ENCODE peak calls at places on chromosome 22, in four cellular contexts. One of them, this sample, is unnamed.

GRCh38 chr22:30217698-30218565 is 28.6 kb downstream of the LIF start:
- DNase-seq in NCI-H748 treated with DMSO at 0.1 percent for 48 hours: no peak
- DNase-seq in naive thymus-derived CD4-positive, alpha-beta T cell: no peak
- DNase-seq in stimulated activated CD4-positive, alpha-beta T cell treated with anti-CD3 and anti-CD28 coated beads, Interleukin-1b, Interleukin-23, amount 100 ng/mL, for 4 hours: no peak
- DNase-seq in this sample: no peak

GRCh38 chr22:20571531-20572007 is 64.2 kb downstream of the MED15 start:
- DNase-seq in NCI-H748 treated with DMSO at 0.1 percent for 48 hours: no peak
- DNase-seq in naive thymus-derived CD4-positive, alpha-beta T cell: no peak
- DNase-seq in stimulated activated CD4-positive, alpha-beta T cell treated with anti-CD3 and anti-CD28 coated beads, Interleukin-1b, Interleukin-23, amount 100 ng/mL, for 4 hours: peak; percentile 42
- DNase-seq in this sample: peak; percentile 21

GRCh38 chr22:23894710-23895598 is 771 bp downstream of the MIF start:
- DNase-seq in NCI-H748 treated with DMSO at 0.1 percent for 48 hours: peak; percentile 9
- DNase-seq in naive thymus-derived CD4-positive, alpha-beta T cell: peak; percentile 45
- DNase-seq in stimulated activated CD4-positive, alpha-beta T cell treated with anti-CD3 and anti-CD28 coated beads, Interleukin-1b, Interleukin-23, amount 100 ng/mL, for 4 hours: peak; percentile 48
- DNase-seq in this sample: peak; percentile 76

GRCh38 chr22:27801197-27801615 is 350 bp downstream of the MN1 start:
- DNase-seq in NCI-H748 treated with DMSO at 0.1 percent for 48 hours: no peak
- DNase-seq in naive thymus-derived CD4-positive, alpha-beta T cell: peak; percentile 42
- DNase-seq in stimulated activated CD4-positive, alpha-beta T cell treated with anti-CD3 and anti-CD28 coated beads, Interleukin-1b, Interleukin-23, amount 100 ng/mL, for 4 hours: peak; percentile 3
- DNase-seq in this sample: peak; percentile 10

GRCh38 chr22:43186272-43187170 is at the start of gene TTLL12:
- DNase-seq in NCI-H748 treated with DMSO at 0.1 percent for 48 hours: no peak
- DNase-seq in naive thymus-derived CD4-positive, alpha-beta T cell: peak; percentile 62
- DNase-seq in stimulated activated CD4-positive, alpha-beta T cell treated with anti-CD3 and anti-CD28 coated beads, Interleukin-1b, Interleukin-23, amount 100 ng/mL, for 4 hours: peak; percentile 43
- DNase-seq in this sample: no peak

GRCh38 chr22:27454807-27455450 is 346.6 kb downstream of the MN1 start:
- DNase-seq in NCI-H748 treated with DMSO at 0.1 percent for 48 hours: no peak
- DNase-seq in naive thymus-derived CD4-positive, alpha-beta T cell: no peak
- DNase-seq in stimulated activated CD4-positive, alpha-beta T cell treated with anti-CD3 and anti-CD28 coated beads, Interleukin-1b, Interleukin-23, amount 100 ng/mL, for 4 hours: no peak
- DNase-seq in this sample: no peak

GRCh38 chr22:37519268-37520195 is at the start of gene CARD10:
- DNase-seq in NCI-H748 treated with DMSO at 0.1 percent for 48 hours: no peak
- DNase-seq in naive thymus-derived CD4-positive, alpha-beta T cell: no peak
- DNase-seq in stimulated activated CD4-positive, alpha-beta T cell treated with anti-CD3 and anti-CD28 coated beads, Interleukin-1b, Interleukin-23, amount 100 ng/mL, for 4 hours: no peak
- DNase-seq in this sample: no peak

GRCh38 chr22:40183029-40183581 is 5.4 kb downstream of the TNRC6B start:
- DNase-seq in NCI-H748 treated with DMSO at 0.1 percent for 48 hours: no peak
- DNase-seq in naive thymus-derived CD4-positive, alpha-beta T cell: peak; percentile 32
- DNase-seq in stimulated activated CD4-positive, alpha-beta T cell treated with anti-CD3 and anti-CD28 coated beads, Interleukin-1b, Interleukin-23, amount 100 ng/mL, for 4 hours: no peak
- DNase-seq in this sample: no peak

GRCh38 chr22:30422481-30423295 is 2.9 kb upstream of the MTFP1 start:
- DNase-seq in NCI-H748 treated with DMSO at 0.1 percent for 48 hours: peak; percentile 24
- DNase-seq in naive thymus-derived CD4-positive, alpha-beta T cell: no peak
- DNase-seq in stimulated activated CD4-positive, alpha-beta T cell treated with anti-CD3 and anti-CD28 coated beads, Interleukin-1b, Interleukin-23, amount 100 ng/mL, for 4 hours: no peak
- DNase-seq in this sample: no peak

GRCh38 chr22:45296628-45297297 is 12.0 kb downstream of the UPK3A start:
- DNase-seq in NCI-H748 treated with DMSO at 0.1 percent for 48 hours: no peak
- DNase-seq in naive thymus-derived CD4-positive, alpha-beta T cell: peak; percentile 71
- DNase-seq in stimulated activated CD4-positive, alpha-beta T cell treated with anti-CD3 and anti-CD28 coated beads, Interleukin-1b, Interleukin-23, amount 100 ng/mL, for 4 hours: no peak
- DNase-seq in this sample: peak; percentile 41

GRCh38 chr22:49330421-49331222 is 497.1 kb downstream of the BRD1 start:
- DNase-seq in NCI-H748 treated with DMSO at 0.1 percent for 48 hours: no peak
- DNase-seq in naive thymus-derived CD4-positive, alpha-beta T cell: no peak
- DNase-seq in stimulated activated CD4-positive, alpha-beta T cell treated with anti-CD3 and anti-CD28 coated beads, Interleukin-1b, Interleukin-23, amount 100 ng/mL, for 4 hours: no peak
- DNase-seq in this sample: no peak

GRCh38 chr22:37905534-37906363 is at the start of gene MICALL1:
- DNase-seq in NCI-H748 treated with DMSO at 0.1 percent for 48 hours: peak; percentile 1
- DNase-seq in naive thymus-derived CD4-positive, alpha-beta T cell: peak; percentile 52
- DNase-seq in stimulated activated CD4-positive, alpha-beta T cell treated with anti-CD3 and anti-CD28 coated beads, Interleukin-1b, Interleukin-23, amount 100 ng/mL, for 4 hours: peak; percentile 30
- DNase-seq in this sample: no peak

GRCh38 chr22:24578355-24579241 is 14.3 kb downstream of the LRRC75B start:
- DNase-seq in NCI-H748 treated with DMSO at 0.1 percent for 48 hours: peak; percentile 0
- DNase-seq in naive thymus-derived CD4-positive, alpha-beta T cell: no peak
- DNase-seq in stimulated activated CD4-positive, alpha-beta T cell treated with anti-CD3 and anti-CD28 coated beads, Interleukin-1b, Interleukin-23, amount 100 ng/mL, for 4 hours: no peak
- DNase-seq in this sample: no peak

GRCh38 chr22:42269407-42270177 is 861 bp downstream of the TCF20 start:
- DNase-seq in NCI-H748 treated with DMSO at 0.1 percent for 48 hours: peak; percentile 51
- DNase-seq in naive thymus-derived CD4-positive, alpha-beta T cell: peak; percentile 66
- DNase-seq in stimulated activated CD4-positive, alpha-beta T cell treated with anti-CD3 and anti-CD28 coated beads, Interleukin-1b, Interleukin-23, amount 100 ng/mL, for 4 hours: peak; percentile 43
- DNase-seq in this sample: peak; percentile 60

GRCh38 chr22:40348025-40348658 is 1.8 kb downstream of the ADSL start:
- DNase-seq in NCI-H748 treated with DMSO at 0.1 percent for 48 hours: no peak
- DNase-seq in naive thymus-derived CD4-positive, alpha-beta T cell: peak; percentile 68
- DNase-seq in stimulated activated CD4-positive, alpha-beta T cell treated with anti-CD3 and anti-CD28 coated beads, Interleukin-1b, Interleukin-23, amount 100 ng/mL, for 4 hours: peak; percentile 58
- DNase-seq in this sample: peak; percentile 66

GRCh38 chr22:45645150-45645525 is 26.5 kb upstream of the ATXN10 start:
- DNase-seq in NCI-H748 treated with DMSO at 0.1 percent for 48 hours: no peak
- DNase-seq in naive thymus-derived CD4-positive, alpha-beta T cell: no peak
- DNase-seq in stimulated activated CD4-positive, alpha-beta T cell treated with anti-CD3 and anti-CD28 coated beads, Interleukin-1b, Interleukin-23, amount 100 ng/mL, for 4 hours: no peak
- DNase-seq in this sample: no peak